ENCODE peak calls at places on chromosomes 2 and 18, in five cellular contexts. F, J, Q, O and A are unnamed samples.

GRCh38 chr2:159108178-159108893 is 139.9 kb downstream of the TANC1 start:
- DNase-seq in J (no peak), Q (peak), O (no peak), F (no peak), A (no peak)

GRCh38 chr2:9769171-9770005 is 73.9 kb upstream of the TAF1B start:
- DNase-seq in F (no peak), J (peak), O (no peak), Q (no peak), A (no peak)

GRCh38 chr2:44920751-44921150 is 20.8 kb upstream of the SIX3 start:
- DNase-seq in O (no peak), Q (no peak), J (no peak), F (no peak), A (no peak)

GRCh38 chr2:17578466-17578928 is 38.0 kb downstream of the VSNL1 start:
- DNase-seq in F (peak), J (no peak), Q (no peak), O (peak), A (peak)

GRCh38 chr2:74532222-74532621 is 2.5 kb downstream of the HTRA2 start:
- DNase-seq in O (no peak), Q (no peak), J (peak), F (no peak), A (peak)

GRCh38 chr2:15919716-15920444 is 20.5 kb upstream of the MYCN start:
- DNase-seq in O (no peak), J (no peak), Q (no peak), F (no peak), A (no peak)

GRCh38 chr2:74278694-74279093 is 64.5 kb downstream of the SLC4A5 start:
- DNase-seq in O (no peak), Q (no peak), F (no peak), J (no peak), A (no peak)

GRCh38 chr2:212530991-212531390 is 7.6 kb downstream of the ERBB4 start:
- DNase-seq in J (no peak), Q (no peak), O (no peak), F (no peak), A (no peak)

GRCh38 chr2:44680424-44680971 is 261.0 kb upstream of the SIX3 start:
- DNase-seq in O (no peak), J (no peak), F (no peak), Q (no peak), A (no peak)

GRCh38 chr18:55396267-55396905 is 191.6 kb downstream of the TCF4 start:
- DNase-seq in O (no peak), F (no peak), J (no peak), Q (no peak), A (no peak)

GRCh38 chr18:32351014-32351413 is 119.7 kb downstream of the GAREM1 start:
- DNase-seq in Q (no peak), F (no peak), O (no peak), J (no peak), A (no peak)

GRCh38 chr2:32902174-32902573 is 44.6 kb upstream of the LTBP1 start:
- DNase-seq in Q (no peak), O (no peak), J (no peak), F (no peak), A (no peak)
- H3K9ac ChIP-seq in Q (no peak), O (no peak), J (no peak), F (no peak), A (no peak)

DNA sequence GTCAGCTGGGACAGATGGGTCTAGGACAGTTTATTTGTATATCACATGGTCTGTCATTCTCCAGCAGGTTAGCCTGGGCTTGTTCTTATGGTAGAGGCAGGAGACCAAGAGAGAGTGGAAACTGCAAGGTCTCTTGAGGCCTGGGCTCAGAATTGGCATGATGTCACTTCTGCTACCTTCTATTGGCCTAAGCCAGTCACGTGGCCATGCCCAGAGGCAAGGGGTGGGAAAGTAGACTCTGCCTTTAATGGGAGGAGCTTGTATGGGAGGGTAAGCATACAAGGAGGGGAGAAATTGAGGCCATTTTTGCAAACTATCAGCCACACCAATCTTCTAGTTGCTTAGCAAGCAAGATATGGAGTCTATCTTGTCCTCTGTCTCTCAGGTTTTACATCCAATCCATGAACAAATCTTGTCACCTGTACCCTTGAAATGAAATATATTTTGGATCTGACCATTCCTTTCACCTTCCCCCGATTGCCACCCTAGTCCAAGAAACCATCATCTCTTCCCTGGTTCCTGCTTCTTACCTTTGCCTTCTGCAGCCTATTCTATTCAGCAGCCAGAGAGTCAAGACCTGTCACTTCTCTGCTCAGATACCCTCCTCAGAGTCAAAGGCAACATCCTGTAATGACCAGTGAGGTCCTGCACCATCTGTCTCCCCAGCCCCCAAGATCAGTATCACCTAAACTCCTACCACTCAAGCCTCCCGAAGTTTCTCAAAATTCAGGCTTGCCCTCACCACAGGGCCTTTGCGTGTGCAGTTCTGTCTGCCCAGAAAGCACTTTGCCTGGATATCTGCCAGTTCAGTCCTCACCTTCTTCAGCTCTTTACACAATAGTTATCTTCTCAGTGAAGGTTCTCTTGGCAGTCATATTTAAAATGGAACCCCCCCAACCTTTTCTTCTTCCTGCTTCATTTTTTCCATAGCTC is 240.0 kb downstream of the LOXHD1 start:
- DNase-seq in Q (no peak), F (peak), J (peak), O (no peak), A (no peak)
- TF ChIP-seq SP1 in Q (no peak), F (peak), J (no peak), O (no peak), A (no peak)

GRCh38 chr18:39463986-39464385 is 1898.4 kb upstream of the CELF4 start:
- DNase-seq in Q (no peak), J (no peak), F (no peak), O (no peak), A (no peak)
- H3K9ac ChIP-seq in Q (no peak), J (no peak), F (no peak), O (no peak), A (no peak)

GRCh38 chr2:139389391-139389790 is 609.2 kb upstream of the NXPH2 start:
- DNase-seq in F (no peak), Q (no peak), O (no peak), J (no peak), A (no peak)

GRCh38 chr2:139383532-139383931 is 603.3 kb upstream of the NXPH2 start:
- DNase-seq in O (no peak), J (no peak), Q (no peak), F (no peak), A (no peak)

DNA sequence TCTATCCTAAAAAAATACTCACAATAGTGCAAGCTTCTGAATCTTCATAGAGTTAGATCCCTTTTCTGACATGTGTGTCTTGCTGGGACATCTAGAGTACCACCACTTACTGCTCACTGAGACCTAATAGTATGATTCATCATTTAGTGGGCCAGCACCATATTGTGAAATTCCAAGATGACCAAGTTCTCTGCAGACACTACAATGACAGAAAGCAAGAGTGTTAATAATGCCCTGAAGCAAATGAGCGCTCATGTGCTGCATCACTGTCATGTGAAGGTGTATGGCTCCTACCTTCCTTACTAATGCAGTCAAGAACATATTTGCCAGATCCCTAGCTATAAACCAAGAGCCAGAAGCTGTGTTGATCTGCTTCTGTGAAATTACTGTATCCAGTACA is 606.2 kb upstream of the NXPH2 start:
- DNase-seq in Q (no peak), J (no peak), F (no peak), O (no peak), A (no peak)
- TF ChIP-seq SP1 in Q (no peak), J (no peak), F (no peak), O (no peak), A (no peak)

GRCh38 chr2:199499005-199499404 is 41.3 kb upstream of the SATB2 start:
- DNase-seq in Q (no peak), O (no peak), F (no peak), J (no peak), A (no peak)
- H3K9ac ChIP-seq in Q (no peak), O (no peak), F (no peak), J (no peak), A (no peak)

DNA sequence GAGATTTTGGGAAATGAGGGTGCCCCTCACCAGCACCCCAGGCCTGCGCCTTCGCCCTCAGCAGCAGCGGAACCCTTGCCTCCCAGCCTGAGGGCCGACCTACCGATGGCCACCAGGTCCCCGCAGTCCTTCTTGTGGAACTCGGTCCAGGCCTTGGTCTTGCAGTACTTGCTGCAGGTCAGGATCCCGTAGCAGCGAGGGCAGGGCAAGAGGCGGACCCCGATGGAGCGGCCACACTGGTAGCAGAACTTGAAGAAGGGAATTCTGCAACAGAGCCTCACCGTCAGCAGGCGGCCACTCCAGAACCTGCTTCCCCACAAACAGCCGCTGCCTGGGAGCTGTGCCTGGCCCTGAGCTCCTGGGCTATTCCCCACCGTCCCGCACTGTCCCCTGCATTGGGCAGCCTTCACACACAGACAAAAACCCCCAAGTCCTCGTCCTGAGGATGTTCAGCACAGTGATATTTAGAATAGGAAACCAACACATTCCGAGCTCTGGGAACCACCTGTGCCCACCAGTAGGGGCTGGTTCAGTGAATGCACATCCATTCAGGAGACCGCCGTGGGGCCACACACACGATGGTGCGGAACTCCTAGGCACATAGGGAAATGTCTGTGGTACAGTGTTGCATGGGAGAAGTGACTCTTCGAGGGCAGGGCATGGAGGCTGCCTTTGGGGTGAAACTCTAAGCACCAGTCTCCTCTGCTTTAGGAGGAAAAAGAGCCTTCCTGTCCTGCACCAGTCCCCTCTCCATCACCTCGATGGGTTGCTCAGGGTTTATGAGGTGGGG is 45.6 kb downstream of the GPC1 start:
- DNase-seq in F (no peak), J (no peak), Q (no peak), O (no peak), A (no peak)
- TF ChIP-seq SP1 in F (no peak), J (no peak), Q (no peak), O (no peak), A (no peak)